ENCODE peak calls at places on chromosomes 2 and 18, in five cellular contexts. One of them, this sample, is unnamed.
A peak's percentile ranks its signal among the peaks of the same experiment; 100 is the strongest.

GRCh38 chr2:37005118-37005868 is 39.0 kb upstream of the STRN start:
- DNase-seq in cardiac muscle cell: peak; percentile 58
- DNase-seq in CD8-positive, alpha-beta memory T cell: no peak
- DNase-seq in sigmoid colon: no peak
- DNase-seq in left ventricle myocardium inferior: no peak
- DNase-seq in this sample: no peak

GRCh38 chr2:240960309-240960962 is 38.0 kb upstream of the SNED1 start:
- DNase-seq in cardiac muscle cell: peak; percentile 82
- DNase-seq in left ventricle myocardium inferior: peak; percentile 69
- DNase-seq in sigmoid colon: peak; percentile 68
- DNase-seq in CD8-positive, alpha-beta memory T cell: peak; percentile 38
- DNase-seq in this sample: peak; percentile 97

GRCh38 chr2:40352321-40353099 is 99.4 kb downstream of the SLC8A1 start:
- DNase-seq in sigmoid colon: no peak
- DNase-seq in left ventricle myocardium inferior: no peak
- DNase-seq in CD8-positive, alpha-beta memory T cell: no peak
- DNase-seq in cardiac muscle cell: peak; percentile 43
- DNase-seq in this sample: no peak

GRCh38 chr2:186599186-186599778 is 9.4 kb downstream of the ITGAV start:
- DNase-seq in left ventricle myocardium inferior: no peak
- DNase-seq in CD8-positive, alpha-beta memory T cell: no peak
- DNase-seq in cardiac muscle cell: peak; percentile 20
- DNase-seq in sigmoid colon: no peak
- DNase-seq in this sample: no peak

GRCh38 chr2:223537669-223538601 is 64.2 kb downstream of the SCG2 start:
- DNase-seq in cardiac muscle cell: peak; percentile 52
- DNase-seq in left ventricle myocardium inferior: no peak
- DNase-seq in sigmoid colon: no peak
- DNase-seq in CD8-positive, alpha-beta memory T cell: no peak
- DNase-seq in this sample: no peak

GRCh38 chr2:208929894-208930427 is 493.9 kb upstream of the MAP2 start:
- DNase-seq in CD8-positive, alpha-beta memory T cell: no peak
- DNase-seq in cardiac muscle cell: no peak
- DNase-seq in sigmoid colon: no peak
- DNase-seq in left ventricle myocardium inferior: no peak
- DNase-seq in this sample: no peak

GRCh38 chr2:75523313-75524275 is 37.1 kb downstream of the EVA1A start:
- DNase-seq in CD8-positive, alpha-beta memory T cell: no peak
- DNase-seq in sigmoid colon: no peak
- DNase-seq in cardiac muscle cell: peak; percentile 60
- DNase-seq in left ventricle myocardium inferior: no peak
- DNase-seq in this sample: no peak

GRCh38 chr2:130261970-130262760 is 63.9 kb upstream of the TUBA3E start:
- DNase-seq in CD8-positive, alpha-beta memory T cell: no peak
- DNase-seq in cardiac muscle cell: peak; percentile 42
- DNase-seq in left ventricle myocardium inferior: no peak
- DNase-seq in sigmoid colon: no peak
- DNase-seq in this sample: peak; percentile 43

GRCh38 chr2:40173276-40173675 is 278.6 kb downstream of the SLC8A1 start:
- DNase-seq in cardiac muscle cell: no peak
- DNase-seq in CD8-positive, alpha-beta memory T cell: no peak
- DNase-seq in sigmoid colon: no peak
- DNase-seq in left ventricle myocardium inferior: no peak
- DNase-seq in this sample: no peak

GRCh38 chr2:36379710-36380448 is 24.3 kb downstream of the CRIM1 start:
- DNase-seq in cardiac muscle cell: no peak
- DNase-seq in CD8-positive, alpha-beta memory T cell: no peak
- DNase-seq in left ventricle myocardium inferior: no peak
- DNase-seq in sigmoid colon: no peak
- DNase-seq in this sample: no peak

GRCh38 chr2:38535404-38535744 is 67.4 kb downstream of the HNRNPLL start:
- DNase-seq in cardiac muscle cell: no peak
- DNase-seq in sigmoid colon: peak; percentile 68
- DNase-seq in CD8-positive, alpha-beta memory T cell: no peak
- DNase-seq in left ventricle myocardium inferior: no peak
- DNase-seq in this sample: no peak

GRCh38 chr2:38532366-38532765 is 70.4 kb downstream of the HNRNPLL start:
- DNase-seq in CD8-positive, alpha-beta memory T cell: no peak
- DNase-seq in sigmoid colon: no peak
- DNase-seq in left ventricle myocardium inferior: no peak
- DNase-seq in cardiac muscle cell: no peak
- DNase-seq in this sample: no peak

GRCh38 chr2:38534746-38535403 is 67.9 kb downstream of the HNRNPLL start:
- DNase-seq in sigmoid colon: peak; percentile 90
- DNase-seq in CD8-positive, alpha-beta memory T cell: no peak
- DNase-seq in left ventricle myocardium inferior: no peak
- DNase-seq in cardiac muscle cell: no peak
- DNase-seq in this sample: no peak

GRCh38 chr2:38533757-38534545 is 68.8 kb downstream of the HNRNPLL start:
- DNase-seq in CD8-positive, alpha-beta memory T cell: no peak
- DNase-seq in sigmoid colon: no peak
- DNase-seq in cardiac muscle cell: no peak
- DNase-seq in left ventricle myocardium inferior: no peak
- DNase-seq in this sample: no peak

DNA sequence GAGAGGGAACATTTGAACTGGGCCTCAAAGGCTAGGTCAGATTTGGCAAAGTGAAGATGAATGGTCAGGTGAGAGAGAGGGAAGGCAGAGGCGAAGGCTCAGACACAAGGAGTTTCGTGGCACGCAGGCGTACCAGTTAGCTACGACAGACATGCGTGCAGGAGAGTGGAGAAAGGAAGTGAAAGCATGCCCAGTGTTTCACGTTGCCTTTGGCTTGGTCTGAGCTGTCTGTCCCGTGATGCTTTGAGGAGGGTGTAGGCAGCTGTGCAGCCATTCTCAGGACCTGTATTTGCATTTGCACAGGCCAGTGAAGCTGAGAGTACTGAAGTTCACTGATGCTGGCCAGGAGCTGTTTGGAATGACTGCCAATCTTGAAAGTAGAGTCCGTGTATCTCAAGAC is 69.5 kb downstream of the HNRNPLL start:
- DNase-seq in sigmoid colon: peak; percentile 79
- DNase-seq in cardiac muscle cell: no peak
- DNase-seq in left ventricle myocardium inferior: no peak
- DNase-seq in CD8-positive, alpha-beta memory T cell: no peak
- DNase-seq in this sample: no peak
- H3K4me3 ChIP-seq in sigmoid colon: no peak overlapping the region
- H3K4me3 ChIP-seq in cardiac muscle cell: no peak overlapping the region
- H3K4me3 ChIP-seq in left ventricle myocardium inferior: no peak overlapping the region
- H3K4me3 ChIP-seq in CD8-positive, alpha-beta memory T cell: no peak overlapping the region
- H3K4me3 ChIP-seq in this sample: no peak overlapping the region

DNA sequence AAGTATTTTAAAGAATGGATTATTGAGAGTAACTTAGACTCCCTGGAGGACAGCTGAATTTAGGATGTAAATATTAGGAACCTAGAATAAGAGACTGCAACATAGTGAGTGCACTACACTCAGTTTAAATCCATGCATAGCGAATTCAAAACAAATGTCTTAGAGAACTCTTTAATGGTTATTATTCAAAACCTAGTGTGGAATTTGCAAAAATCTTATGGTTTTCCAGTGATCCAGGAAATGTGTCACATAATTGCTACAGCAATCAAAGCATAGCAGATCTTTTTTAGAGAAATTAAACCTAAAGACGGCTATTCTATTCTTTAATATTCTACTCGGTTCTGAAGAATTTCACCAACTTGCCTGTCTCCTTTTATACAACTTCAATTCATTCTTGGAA is 239.0 kb downstream of the TMX3 start:
- DNase-seq in CD8-positive, alpha-beta memory T cell: no peak
- DNase-seq in cardiac muscle cell: no peak
- DNase-seq in left ventricle myocardium inferior: no peak
- DNase-seq in sigmoid colon: no peak
- DNase-seq in this sample: no peak
- H3K4me3 ChIP-seq in CD8-positive, alpha-beta memory T cell: no peak overlapping the region
- H3K4me3 ChIP-seq in cardiac muscle cell: no peak overlapping the region
- H3K4me3 ChIP-seq in left ventricle myocardium inferior: no peak overlapping the region
- H3K4me3 ChIP-seq in sigmoid colon: no peak overlapping the region
- H3K4me3 ChIP-seq in this sample: no peak overlapping the region

DNA sequence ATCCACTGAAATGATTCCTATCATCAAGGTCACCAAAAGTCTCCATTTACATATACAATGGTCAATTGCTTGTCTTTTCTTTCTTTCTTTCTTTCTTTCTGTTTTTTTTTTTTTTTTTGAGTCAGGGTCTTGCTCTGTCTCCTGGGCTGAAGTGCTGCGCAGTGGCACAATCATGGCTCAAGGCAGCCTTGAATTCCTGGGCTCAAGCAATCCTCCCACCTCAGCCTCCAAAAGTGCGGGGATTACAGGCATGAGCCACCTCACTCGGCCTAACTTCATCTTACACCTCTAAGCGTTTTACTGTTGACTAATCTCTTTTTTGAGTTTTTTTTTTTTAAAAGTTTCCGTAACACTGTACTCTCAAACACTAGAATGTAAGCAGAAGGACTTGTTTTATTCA is 867 bp downstream of the SF3B6 start:
- DNase-seq in left ventricle myocardium inferior: no peak
- DNase-seq in CD8-positive, alpha-beta memory T cell: no peak
- DNase-seq in cardiac muscle cell: no peak
- DNase-seq in sigmoid colon: no peak
- DNase-seq in this sample: no peak
- H3K4me3 ChIP-seq in left ventricle myocardium inferior: peak overlapping the region; percentile 91
- H3K4me3 ChIP-seq in CD8-positive, alpha-beta memory T cell: peak overlapping the region; percentile 98
- H3K4me3 ChIP-seq in cardiac muscle cell: peak overlapping the region; percentile 72
- H3K4me3 ChIP-seq in sigmoid colon: peak overlapping the region; percentile 52
- H3K4me3 ChIP-seq in this sample: peak overlapping the region; percentile 100

GRCh38 chr2:47037678-47038077 is 117.4 kb downstream of the STPG4 start:
- DNase-seq in CD8-positive, alpha-beta memory T cell: no peak
- DNase-seq in sigmoid colon: no peak
- DNase-seq in left ventricle myocardium inferior: no peak
- DNase-seq in cardiac muscle cell: no peak
- DNase-seq in this sample: no peak

GRCh38 chr2:47040662-47041061 is 114.4 kb downstream of the STPG4 start:
- DNase-seq in left ventricle myocardium inferior: no peak
- DNase-seq in cardiac muscle cell: no peak
- DNase-seq in CD8-positive, alpha-beta memory T cell: no peak
- DNase-seq in sigmoid colon: no peak
- DNase-seq in this sample: no peak

GRCh38 chr2:47039913-47040562 is 115.1 kb downstream of the STPG4 start:
- DNase-seq in left ventricle myocardium inferior: no peak
- DNase-seq in cardiac muscle cell: no peak
- DNase-seq in sigmoid colon: no peak
- DNase-seq in CD8-positive, alpha-beta memory T cell: no peak
- DNase-seq in this sample: peak; percentile 46

GRCh38 chr2:47039502-47039870 is 115.6 kb downstream of the STPG4 start:
- DNase-seq in CD8-positive, alpha-beta memory T cell: no peak
- DNase-seq in left ventricle myocardium inferior: no peak
- DNase-seq in sigmoid colon: no peak
- DNase-seq in cardiac muscle cell: no peak
- DNase-seq in this sample: no peak

GRCh38 chr2:47038656-47039501 is 116.2 kb downstream of the STPG4 start:
- DNase-seq in left ventricle myocardium inferior: no peak
- DNase-seq in sigmoid colon: no peak
- DNase-seq in cardiac muscle cell: no peak
- DNase-seq in CD8-positive, alpha-beta memory T cell: no peak
- DNase-seq in this sample: no peak
- H3K4me3 ChIP-seq in left ventricle myocardium inferior: no peak overlapping the region
- H3K4me3 ChIP-seq in sigmoid colon: no peak overlapping the region
- H3K4me3 ChIP-seq in cardiac muscle cell: no peak overlapping the region
- H3K4me3 ChIP-seq in CD8-positive, alpha-beta memory T cell: no peak overlapping the region
- H3K4me3 ChIP-seq in this sample: no peak overlapping the region

DNA sequence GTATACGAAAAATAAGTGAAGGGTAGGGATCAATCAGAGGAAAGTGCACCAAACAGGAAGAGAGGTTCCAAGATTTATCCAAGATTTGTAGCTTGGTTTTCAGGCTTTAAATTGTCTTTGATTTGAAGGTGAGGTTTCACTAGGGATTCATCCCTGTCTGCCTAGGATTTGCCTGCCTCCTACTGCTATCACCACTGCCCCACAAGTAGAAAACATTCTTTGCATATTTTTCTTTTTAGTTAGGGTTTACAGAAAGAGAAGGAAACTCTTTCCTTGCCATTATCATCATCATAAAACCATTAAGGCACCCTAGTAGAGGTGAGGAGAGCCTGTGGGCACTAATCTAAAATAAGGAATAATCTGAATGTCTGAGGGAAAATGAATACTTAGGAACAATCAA is 45.8 kb upstream of the TANC1 start:
- DNase-seq in left ventricle myocardium inferior: no peak
- DNase-seq in cardiac muscle cell: peak; percentile 21
- DNase-seq in CD8-positive, alpha-beta memory T cell: no peak
- DNase-seq in sigmoid colon: no peak
- DNase-seq in this sample: no peak
- H3K4me3 ChIP-seq in left ventricle myocardium inferior: no peak overlapping the region
- H3K4me3 ChIP-seq in cardiac muscle cell: no peak overlapping the region
- H3K4me3 ChIP-seq in CD8-positive, alpha-beta memory T cell: no peak overlapping the region
- H3K4me3 ChIP-seq in sigmoid colon: no peak overlapping the region
- H3K4me3 ChIP-seq in this sample: no peak overlapping the region

GRCh38 chr2:199471443-199472057 is 13.8 kb upstream of the SATB2 start:
- DNase-seq in CD8-positive, alpha-beta memory T cell: no peak
- DNase-seq in sigmoid colon: no peak
- DNase-seq in left ventricle myocardium inferior: peak; percentile 39
- DNase-seq in cardiac muscle cell: peak; percentile 60
- DNase-seq in this sample: peak; percentile 87
- H3K4me3 ChIP-seq in CD8-positive, alpha-beta memory T cell: no peak overlapping the region
- H3K4me3 ChIP-seq in sigmoid colon: peak overlapping the region; percentile 8
- H3K4me3 ChIP-seq in left ventricle myocardium inferior: peak overlapping the region; percentile 17
- H3K4me3 ChIP-seq in cardiac muscle cell: no peak overlapping the region
- H3K4me3 ChIP-seq in this sample: no peak overlapping the region